ENCODE peak calls at places on chromosomes 2 and 18, in eight cellular contexts. A, T, S, L, C, U, E and V are unnamed samples.

GRCh38 chr2:99297990-99298389 is 3.0 kb downstream of the LYG1 start:
- DNase-seq in T (no peak), A (no peak), E (no peak), S (no peak), L (peak), C (no peak), U (no peak), V (no peak)

GRCh38 chr18:9766076-9766481 is 58.0 kb downstream of the RAB31 start:
- DNase-seq in E (no peak), U (no peak), S (no peak), C (no peak), L (no peak), T (no peak), A (no peak), V (peak)

GRCh38 chr2:218074031-218074430 is 5.0 kb downstream of the RUFY4 start:
- DNase-seq in E (no peak), U (no peak), C (no peak), L (peak), T (peak), S (no peak), A (peak), V (no peak)

GRCh38 chr18:61666876-61667590 is 225.8 kb downstream of the RNF152 start:
- DNase-seq in T (no peak), C (no peak), U (no peak), A (no peak), S (no peak), L (no peak), E (no peak), V (no peak)

GRCh38 chr2:207163815-207164747 is 1.7 kb downstream of the KLF7 start:
- DNase-seq in C (no peak), S (no peak), L (peak), A (peak), E (no peak), T (no peak), U (peak), V (peak)

GRCh38 chr2:60070166-60070565 is 483.3 kb downstream of the BCL11A start:
- DNase-seq in U (no peak), T (no peak), L (no peak), C (no peak), A (no peak), S (no peak), E (no peak), V (no peak)

GRCh38 chr2:1153959-1154358 is 203.3 kb downstream of the SNTG2 start:
- DNase-seq in T (no peak), E (no peak), S (no peak), L (no peak), U (no peak), A (no peak), C (no peak), V (peak)

GRCh38 chr2:43083710-43084698 is 142.4 kb downstream of the ZFP36L2 start:
- DNase-seq in U (no peak), E (peak), S (no peak), C (no peak), L (peak), A (no peak), T (peak), V (peak)

GRCh38 chr2:127007652-127008051 is 99.3 kb downstream of the BIN1 start:
- DNase-seq in U (no peak), E (peak), A (peak), L (peak), C (no peak), S (no peak), T (no peak), V (no peak)